ENCODE peak calls at places on chromosomes 7 and 10, in nine cellular contexts. D, V, A, S, K, H, Y, I and Q are unnamed samples.

GRCh38 chr7:157011333-157012112 is 1.1 kb upstream of the MNX1 start:
- DNase-seq in D (no peak), V (no peak), A (no peak), S (no peak), K (no peak), H (no peak), Y (no peak), I (peak), Q (no peak)

GRCh38 chr10:100983868-100984669 is 3.2 kb downstream of the MRPL43 start:
- DNase-seq in D (no peak), V (no peak), A (no peak), S (no peak), K (no peak), H (no peak), Y (no peak), I (no peak), Q (no peak)

GRCh38 chr10:117137911-117138642 is at the start of gene VAX1:
- DNase-seq in D (no peak), V (no peak), A (no peak), S (no peak), K (no peak), H (peak), Y (no peak), I (no peak), Q (no peak)

GRCh38 chr7:95589766-95590165 is 6.5 kb downstream of the PDK4 start:
- DNase-seq in D (no peak), V (no peak), A (no peak), S (no peak), K (no peak), H (no peak), Y (no peak), I (no peak), Q (no peak)

GRCh38 chr7:48173983-48174382 is 2.7 kb downstream of the ABCA13 start:
- DNase-seq in D (no peak), V (no peak), A (peak), S (no peak), K (no peak), H (no peak), Y (no peak), I (no peak), Q (no peak)

GRCh38 chr10:117531371-117532002 is 11.1 kb upstream of the EMX2 start:
- DNase-seq in D (no peak), V (no peak), A (no peak), S (no peak), K (no peak), H (no peak), Y (no peak), I (no peak), Q (no peak)

GRCh38 chr10:101607124-101607523 is 19.0 kb downstream of the DPCD start:
- DNase-seq in D (no peak), V (no peak), A (no peak), S (no peak), K (no peak), H (no peak), Y (no peak), I (no peak), Q (no peak)

GRCh38 chr10:68560201-68560915 is at the start of gene TET1:
- DNase-seq in D (peak), V (no peak), A (no peak), S (no peak), K (no peak), H (peak), Y (peak), I (peak), Q (peak)

GRCh38 chr10:94725871-94726270 is 36.6 kb upstream of the CYP2C19 start:
- DNase-seq in D (no peak), V (no peak), A (no peak), S (no peak), K (no peak), H (no peak), Y (no peak), I (no peak), Q (no peak)

GRCh38 chr10:6202098-6202683 is 541 bp upstream of the PFKFB3 start:
- DNase-seq in D (no peak), V (no peak), A (no peak), S (peak), K (no peak), H (no peak), Y (no peak), I (peak), Q (no peak)

GRCh38 chr7:73701357-73701995 is 18.0 kb downstream of the STX1A start:
- DNase-seq in D (peak), V (no peak), A (no peak), S (peak), K (no peak), H (peak), Y (peak), I (peak), Q (no peak)

GRCh38 chr7:44461387-44461786 is 29.1 kb downstream of the NUDCD3 start:
- DNase-seq in D (no peak), V (no peak), A (no peak), S (no peak), K (peak), H (no peak), Y (peak), I (no peak), Q (no peak)